ENCODE peak calls at places on chromosomes 5 and 9, in nine cellular contexts. One of them, this sample, is unnamed.

GRCh38 chr5:79846198-79846521 is 144.9 kb downstream of the MTX3 start:
- DNase-seq in A172: no peak
- DNase-seq in A673: no peak
- DNase-seq in fibroblast of villous mesenchyme: no peak
- DNase-seq in mucosa of descending colon: no peak
- DNase-seq in posterior cingulate gyrus: no peak
- DNase-seq in activated CD4-positive, alpha-beta memory T cell treated with anti-CD3 and anti-CD28 coated beads for 36 hours: no peak
- DNase-seq in endothelial cell of umbilical vein: no peak
- DNase-seq in adipocyte: no peak
- DNase-seq in this sample: no peak

GRCh38 chr5:95741458-95741857 is 10.3 kb downstream of the RHOBTB3 start:
- DNase-seq in A673: no peak
- DNase-seq in fibroblast of villous mesenchyme: no peak
- DNase-seq in posterior cingulate gyrus: no peak
- DNase-seq in mucosa of descending colon: no peak
- DNase-seq in activated CD4-positive, alpha-beta memory T cell treated with anti-CD3 and anti-CD28 coated beads for 36 hours: no peak
- DNase-seq in endothelial cell of umbilical vein: no peak
- DNase-seq in A172: no peak
- DNase-seq in adipocyte: no peak
- DNase-seq in this sample: no peak

GRCh38 chr5:141529002-141529401 is 40.1 kb downstream of the PCDHGC5 start:
- DNase-seq in fibroblast of villous mesenchyme: peak
- DNase-seq in activated CD4-positive, alpha-beta memory T cell treated with anti-CD3 and anti-CD28 coated beads for 36 hours: no peak
- DNase-seq in adipocyte: peak
- DNase-seq in A673: no peak
- DNase-seq in endothelial cell of umbilical vein: no peak
- DNase-seq in posterior cingulate gyrus: no peak
- DNase-seq in A172: peak
- DNase-seq in mucosa of descending colon: no peak
- DNase-seq in this sample: no peak

GRCh38 chr5:140362875-140363630 is 3.1 kb downstream of the SLC4A9 start:
- DNase-seq in A673: peak
- DNase-seq in A172: no peak
- DNase-seq in mucosa of descending colon: peak
- DNase-seq in fibroblast of villous mesenchyme: peak
- DNase-seq in posterior cingulate gyrus: peak
- DNase-seq in endothelial cell of umbilical vein: peak
- DNase-seq in activated CD4-positive, alpha-beta memory T cell treated with anti-CD3 and anti-CD28 coated beads for 36 hours: peak
- DNase-seq in adipocyte: peak
- DNase-seq in this sample: no peak

GRCh38 chr5:91311168-91311696 is 71.9 kb downstream of the ARRDC3 start:
- DNase-seq in posterior cingulate gyrus: no peak
- DNase-seq in fibroblast of villous mesenchyme: no peak
- DNase-seq in A673: no peak
- DNase-seq in endothelial cell of umbilical vein: no peak
- DNase-seq in mucosa of descending colon: no peak
- DNase-seq in A172: no peak
- DNase-seq in adipocyte: no peak
- DNase-seq in activated CD4-positive, alpha-beta memory T cell treated with anti-CD3 and anti-CD28 coated beads for 36 hours: no peak
- DNase-seq in this sample: no peak

GRCh38 chr9:87494970-87495471 is 2.6 kb upstream of the DAPK1 start:
- DNase-seq in A172: peak
- DNase-seq in adipocyte: no peak
- DNase-seq in fibroblast of villous mesenchyme: peak
- DNase-seq in mucosa of descending colon: no peak
- DNase-seq in endothelial cell of umbilical vein: no peak
- DNase-seq in activated CD4-positive, alpha-beta memory T cell treated with anti-CD3 and anti-CD28 coated beads for 36 hours: no peak
- DNase-seq in posterior cingulate gyrus: no peak
- DNase-seq in A673: peak
- DNase-seq in this sample: no peak

GRCh38 chr5:107668933-107669542 is 1.7 kb downstream of the EFNA5 start:
- DNase-seq in mucosa of descending colon: no peak
- DNase-seq in fibroblast of villous mesenchyme: peak
- DNase-seq in endothelial cell of umbilical vein: peak
- DNase-seq in adipocyte: peak
- DNase-seq in A673: peak
- DNase-seq in posterior cingulate gyrus: peak
- DNase-seq in activated CD4-positive, alpha-beta memory T cell treated with anti-CD3 and anti-CD28 coated beads for 36 hours: no peak
- DNase-seq in A172: no peak
- DNase-seq in this sample: no peak

GRCh38 chr5:88230546-88231066 is 38.0 kb downstream of the TMEM161B start:
- DNase-seq in adipocyte: no peak
- DNase-seq in posterior cingulate gyrus: no peak
- DNase-seq in mucosa of descending colon: no peak
- DNase-seq in endothelial cell of umbilical vein: no peak
- DNase-seq in A673: no peak
- DNase-seq in fibroblast of villous mesenchyme: no peak
- DNase-seq in A172: no peak
- DNase-seq in activated CD4-positive, alpha-beta memory T cell treated with anti-CD3 and anti-CD28 coated beads for 36 hours: no peak
- DNase-seq in this sample: no peak

GRCh38 chr9:20783057-20784038 is 99.3 kb downstream of the FOCAD start:
- DNase-seq in A172: no peak
- DNase-seq in A673: no peak
- DNase-seq in posterior cingulate gyrus: no peak
- DNase-seq in endothelial cell of umbilical vein: no peak
- DNase-seq in mucosa of descending colon: no peak
- DNase-seq in fibroblast of villous mesenchyme: no peak
- DNase-seq in adipocyte: no peak
- DNase-seq in activated CD4-positive, alpha-beta memory T cell treated with anti-CD3 and anti-CD28 coated beads for 36 hours: no peak
- DNase-seq in this sample: no peak

GRCh38 chr5:85985167-85985566 is 632.6 kb upstream of the COX7C start:
- DNase-seq in endothelial cell of umbilical vein: no peak
- DNase-seq in activated CD4-positive, alpha-beta memory T cell treated with anti-CD3 and anti-CD28 coated beads for 36 hours: no peak
- DNase-seq in adipocyte: no peak
- DNase-seq in A673: no peak
- DNase-seq in A172: no peak
- DNase-seq in posterior cingulate gyrus: no peak
- DNase-seq in fibroblast of villous mesenchyme: no peak
- DNase-seq in mucosa of descending colon: no peak
- DNase-seq in this sample: no peak

GRCh38 chr9:79341561-79341960 is 230.2 kb upstream of the TLE4 start:
- DNase-seq in endothelial cell of umbilical vein: no peak
- DNase-seq in fibroblast of villous mesenchyme: no peak
- DNase-seq in posterior cingulate gyrus: no peak
- DNase-seq in adipocyte: no peak
- DNase-seq in A172: no peak
- DNase-seq in mucosa of descending colon: no peak
- DNase-seq in activated CD4-positive, alpha-beta memory T cell treated with anti-CD3 and anti-CD28 coated beads for 36 hours: no peak
- DNase-seq in A673: no peak
- DNase-seq in this sample: no peak